ENCODE peak calls at places on chromosomes 11 and 22, in five cellular contexts. X is fibroblast of mammary gland, T is tibial artery, W is HFF-Myc, P is OCI-LY7. M is an unnamed sample.

GRCh38 chr11:110173775-110174644 is 80.8 kb downstream of the ZC3H12C start:
- DNase-seq in P (peak), X (peak), W (peak), T (no peak), M (peak)

GRCh38 chr22:39658367-39658766 is 87.8 kb downstream of the CACNA1I start:
- DNase-seq in X (no peak), T (no peak), W (no peak), P (no peak), M (no peak)

GRCh38 chr22:25777870-25778269 is 35.9 kb downstream of the MYO18B start:
- DNase-seq in P (peak), T (no peak), W (no peak), X (peak), M (peak)

GRCh38 chr22:45671783-45672563 is at the start of gene ATXN10:
- DNase-seq in W (no peak), T (peak), P (peak), X (peak), M (peak)

GRCh38 chr11:116653206-116653605 is 119.6 kb downstream of the BUD13 start:
- DNase-seq in W (no peak), X (no peak), P (no peak), T (no peak), M (no peak)

GRCh38 chr22:39525658-39525975 is 5.3 kb downstream of the ATF4 start:
- DNase-seq in X (no peak), W (no peak), P (no peak), T (no peak), M (no peak)

GRCh38 chr11:74927496-74927895 is 21.4 kb downstream of the XRRA1 start:
- DNase-seq in X (peak), P (no peak), T (no peak), W (no peak), M (peak)

GRCh38 chr11:43992138-43992537 is 49.7 kb downstream of the C11orf96 start:
- DNase-seq in T (peak), W (no peak), P (no peak), X (no peak), M (no peak)

GRCh38 chr22:39999144-39999757 is 4.5 kb downstream of the FAM83F start:
- DNase-seq in T (no peak), X (peak), P (peak), W (no peak), M (peak)

GRCh38 chr11:68014157-68014965 is 4.2 kb downstream of the ALDH3B1 start:
- DNase-seq in X (peak), P (no peak), W (no peak), T (peak), M (peak)

GRCh38 chr11:124672531-124673215 is 866 bp downstream of the SIAE start:
- DNase-seq in P (peak), X (no peak), T (no peak), W (no peak), M (no peak)

GRCh38 chr22:19819209-19819910 is 35.3 kb downstream of the GNB1L start:
- DNase-seq in P (no peak), X (no peak), T (no peak), W (no peak), M (no peak)

GRCh38 chr22:29757096-29757495 is 9.7 kb downstream of the ZMAT5 start:
- DNase-seq in W (no peak), X (no peak), P (no peak), T (no peak), M (no peak)

GRCh38 chr11:6656936-6657335 is 1.3 kb upstream of the DCHS1 start:
- DNase-seq in T (no peak), P (no peak), W (no peak), X (no peak), M (no peak)

GRCh38 chr11:118607401-118608267 is at the start of gene PHLDB1:
- DNase-seq in T (peak), X (peak), P (peak), W (no peak), M (peak)

GRCh38 chr11:118008271-118008903 is 22.2 kb downstream of the IL10RA start:
- DNase-seq in P (no peak), W (no peak), T (no peak), X (no peak), M (no peak)

GRCh38 chr11:95916049-95916448 is 7.9 kb downstream of the MTMR2 start:
- DNase-seq in W (no peak), X (no peak), T (no peak), P (no peak), M (no peak)

GRCh38 chr22:42747701-42748513 is 27.2 kb upstream of the A4GALT start:
- DNase-seq in W (no peak), T (no peak), P (no peak), X (peak), M (peak)

DNA sequence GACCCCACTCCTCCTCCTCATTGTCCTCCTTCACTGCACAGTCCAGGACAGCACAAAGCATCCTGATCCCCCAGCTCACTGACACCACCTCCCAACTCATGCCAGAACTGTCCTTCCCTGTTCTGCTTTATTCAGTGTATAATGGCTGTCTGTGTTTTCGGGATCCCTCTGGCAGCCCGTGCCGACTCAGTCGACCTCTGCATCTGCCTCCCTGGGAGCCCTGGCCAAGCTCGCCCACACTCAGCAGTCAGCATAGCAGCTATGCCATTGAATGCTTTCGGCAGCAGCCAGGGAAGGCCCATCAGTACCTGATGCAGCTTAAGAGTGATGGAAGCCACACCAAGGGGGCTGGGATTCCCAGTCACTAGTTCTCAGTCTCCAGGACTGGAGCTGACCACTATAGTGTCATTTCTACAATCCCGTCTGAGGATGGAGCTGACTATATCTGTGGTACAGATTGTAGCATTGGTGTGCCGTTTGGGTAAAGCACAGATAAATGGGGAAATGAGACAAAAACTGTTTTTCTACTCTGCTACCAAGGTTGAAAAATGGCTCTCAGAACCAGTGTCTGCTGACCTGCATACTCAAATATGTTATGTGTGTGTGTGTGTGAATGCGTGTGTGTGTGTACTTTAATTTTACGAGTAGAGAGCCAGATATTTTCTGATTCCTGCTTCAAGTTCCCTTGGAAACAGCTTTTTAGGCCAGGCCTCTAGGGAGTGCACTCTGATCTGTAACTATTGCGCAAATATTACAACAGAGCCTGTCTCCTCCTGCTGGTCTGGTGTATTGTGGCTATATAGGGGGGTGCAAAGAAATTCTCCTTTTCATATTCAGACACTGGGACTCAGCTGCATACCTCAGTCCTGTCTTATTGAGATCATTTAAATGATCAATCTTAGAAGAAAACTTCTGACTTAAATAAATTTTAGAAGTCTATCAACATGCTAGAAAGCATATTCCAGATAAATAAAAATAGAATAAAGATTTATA is 78.8 kb upstream of the TOP3B start:
- DNase-seq in P (peak), T (no peak), W (no peak), X (peak), M (peak)
- TF ChIP-seq CTCF in P (peak), T (peak), W (no peak), X (peak), M (peak)

GRCh38 chr22:37774728-37775127 is 33.0 kb upstream of the GCAT start:
- DNase-seq in X (no peak), P (no peak), T (no peak), W (no peak), M (no peak)

GRCh38 chr22:37768273-37768672 is 39.5 kb upstream of the GCAT start:
- DNase-seq in T (no peak), W (no peak), P (no peak), X (no peak), M (no peak)

GRCh38 chr22:37769056-37769455 is 38.7 kb upstream of the GCAT start:
- DNase-seq in X (no peak), P (no peak), T (no peak), W (no peak), M (no peak)

GRCh38 chr22:37771702-37772427 is 35.9 kb upstream of the GCAT start:
- DNase-seq in W (no peak), P (peak), T (no peak), X (no peak), M (no peak)

GRCh38 chr22:37771081-37771480 is 36.7 kb upstream of the GCAT start:
- DNase-seq in P (no peak), T (no peak), X (no peak), W (no peak), M (no peak)
- H3K4me3 ChIP-seq in P (no peak), T (no peak), X (no peak), W (no peak), M (no peak)

GRCh38 chr22:31144223-31144622 is 3.9 kb upstream of the PLA2G3 start:
- DNase-seq in W (no peak), T (no peak), P (no peak), X (peak), M (no peak)
- TF ChIP-seq CTCF in W (no peak), T (no peak), P (no peak), X (no peak), M (no peak)

GRCh38 chr22:37061611-37062365 is 10.2 kb downstream of the KCTD17 start:
- DNase-seq in X (no peak), W (no peak), P (no peak), T (no peak), M (no peak)
- H3K4me3 ChIP-seq in X (no peak), W (no peak), P (no peak), T (no peak), M (no peak)

GRCh38 chr11:56624661-56625110 is 10.0 kb upstream of the OR5M1 start:
- DNase-seq in X (peak), W (peak), T (no peak), P (peak), M (peak)
- TF ChIP-seq CTCF in X (peak), W (no peak), T (peak), P (peak), M (peak)

GRCh38 chr22:27394806-27395404 is 406.7 kb downstream of the MN1 start:
- DNase-seq in T (no peak), W (no peak), X (no peak), P (no peak), M (no peak)
- H3K4me3 ChIP-seq in T (no peak), W (no peak), X (no peak), P (no peak), M (no peak)

GRCh38 chr11:8333431-8334401 is 70.0 kb upstream of the LMO1 start:
- DNase-seq in W (no peak), T (no peak), P (no peak), X (peak), M (no peak)
- TF ChIP-seq CTCF in W (no peak), T (no peak), P (no peak), X (no peak), M (no peak)

GRCh38 chr11:72655896-72656464 is 18.2 kb downstream of the PDE2A start:
- DNase-seq in P (no peak), X (no peak), W (no peak), T (no peak), M (no peak)
- H3K4me3 ChIP-seq in P (no peak), X (no peak), W (no peak), T (no peak), M (no peak)

GRCh38 chr11:45485070-45485716 is 180.2 kb downstream of the CHST1 start:
- DNase-seq in W (no peak), X (no peak), T (no peak), P (no peak), M (no peak)
- TF ChIP-seq CTCF in W (no peak), X (no peak), T (no peak), P (no peak), M (no peak)

M was measured in fibroblast of the aortic adventitia.